ENCODE peak calls at places on chromosomes 1 and 21, in seven cellular contexts. One of them, this sample, is unnamed.

GRCh38 chr1:86516366-86516765 is 30.5 kb upstream of the CLCA4 start:
- DNase-seq in activated CD8-positive, alpha-beta T cell treated with anti-CD3 and anti-CD28 coated beads for 36 hours: no peak
- DNase-seq in GM23338: no peak
- DNase-seq in neural progenitor cell: no peak
- DNase-seq in cardiac fibroblast: no peak
- DNase-seq in IMR-90: no peak
- DNase-seq in astrocyte of the cerebellum: no peak
- DNase-seq in this sample: no peak

GRCh38 chr1:59156526-59157196 is 140.2 kb upstream of the FGGY start:
- DNase-seq in IMR-90: no peak
- DNase-seq in GM23338: peak; percentile 42
- DNase-seq in neural progenitor cell: peak; percentile 76
- DNase-seq in cardiac fibroblast: peak; percentile 61
- DNase-seq in astrocyte of the cerebellum: peak; percentile 76
- DNase-seq in activated CD8-positive, alpha-beta T cell treated with anti-CD3 and anti-CD28 coated beads for 36 hours: no peak
- DNase-seq in this sample: no peak

GRCh38 chr1:235749755-235750300 is 100.2 kb upstream of the GNG4 start:
- DNase-seq in GM23338: no peak
- DNase-seq in IMR-90: no peak
- DNase-seq in cardiac fibroblast: no peak
- DNase-seq in neural progenitor cell: no peak
- DNase-seq in astrocyte of the cerebellum: no peak
- DNase-seq in activated CD8-positive, alpha-beta T cell treated with anti-CD3 and anti-CD28 coated beads for 36 hours: no peak
- DNase-seq in this sample: no peak

GRCh38 chr1:110636149-110636935 is 30.2 kb upstream of the KCNA2 start:
- DNase-seq in neural progenitor cell: no peak
- DNase-seq in astrocyte of the cerebellum: no peak
- DNase-seq in IMR-90: no peak
- DNase-seq in GM23338: no peak
- DNase-seq in cardiac fibroblast: no peak
- DNase-seq in activated CD8-positive, alpha-beta T cell treated with anti-CD3 and anti-CD28 coated beads for 36 hours: peak; percentile 57
- DNase-seq in this sample: no peak

GRCh38 chr21:29265690-29266479 is 32.8 kb upstream of the BACH1 start:
- DNase-seq in cardiac fibroblast: no peak
- DNase-seq in astrocyte of the cerebellum: no peak
- DNase-seq in activated CD8-positive, alpha-beta T cell treated with anti-CD3 and anti-CD28 coated beads for 36 hours: peak; percentile 78
- DNase-seq in neural progenitor cell: no peak
- DNase-seq in GM23338: no peak
- DNase-seq in IMR-90: no peak
- DNase-seq in this sample: no peak

GRCh38 chr21:31848339-31848985 is 24.4 kb upstream of the HUNK start:
- DNase-seq in activated CD8-positive, alpha-beta T cell treated with anti-CD3 and anti-CD28 coated beads for 36 hours: no peak
- DNase-seq in neural progenitor cell: no peak
- DNase-seq in GM23338: no peak
- DNase-seq in IMR-90: no peak
- DNase-seq in astrocyte of the cerebellum: no peak
- DNase-seq in cardiac fibroblast: no peak
- DNase-seq in this sample: no peak

GRCh38 chr1:241357366-241358305 is 631 bp upstream of the RGS7 start:
- DNase-seq in GM23338: peak; percentile 18
- DNase-seq in cardiac fibroblast: peak; percentile 4
- DNase-seq in neural progenitor cell: peak; percentile 19
- DNase-seq in activated CD8-positive, alpha-beta T cell treated with anti-CD3 and anti-CD28 coated beads for 36 hours: no peak
- DNase-seq in astrocyte of the cerebellum: no peak
- DNase-seq in IMR-90: no peak
- DNase-seq in this sample: peak; percentile 9

GRCh38 chr1:31421404-31422040 is 8.5 kb downstream of the SERINC2 start:
- DNase-seq in cardiac fibroblast: peak; percentile 34
- DNase-seq in neural progenitor cell: peak; percentile 79
- DNase-seq in activated CD8-positive, alpha-beta T cell treated with anti-CD3 and anti-CD28 coated beads for 36 hours: peak; percentile 24
- DNase-seq in astrocyte of the cerebellum: no peak
- DNase-seq in IMR-90: peak; percentile 32
- DNase-seq in GM23338: peak; percentile 81
- DNase-seq in this sample: peak; percentile 51

GRCh38 chr1:110477041-110477440 is 26.1 kb downstream of the PROK1 start:
- DNase-seq in GM23338: no peak
- DNase-seq in neural progenitor cell: no peak
- DNase-seq in IMR-90: peak; percentile 87
- DNase-seq in astrocyte of the cerebellum: no peak
- DNase-seq in cardiac fibroblast: peak; percentile 29
- DNase-seq in activated CD8-positive, alpha-beta T cell treated with anti-CD3 and anti-CD28 coated beads for 36 hours: no peak
- DNase-seq in this sample: no peak

GRCh38 chr1:99852648-99853047 is 2.5 kb downstream of the AGL start:
- DNase-seq in astrocyte of the cerebellum: no peak
- DNase-seq in activated CD8-positive, alpha-beta T cell treated with anti-CD3 and anti-CD28 coated beads for 36 hours: no peak
- DNase-seq in neural progenitor cell: no peak
- DNase-seq in GM23338: no peak
- DNase-seq in cardiac fibroblast: peak; percentile 19
- DNase-seq in IMR-90: no peak
- DNase-seq in this sample: no peak

GRCh38 chr1:235430991-235431390 is 63.8 kb downstream of the TBCE start:
- DNase-seq in astrocyte of the cerebellum: no peak
- DNase-seq in activated CD8-positive, alpha-beta T cell treated with anti-CD3 and anti-CD28 coated beads for 36 hours: no peak
- DNase-seq in GM23338: no peak
- DNase-seq in cardiac fibroblast: peak; percentile 39
- DNase-seq in IMR-90: peak; percentile 56
- DNase-seq in neural progenitor cell: no peak
- DNase-seq in this sample: no peak

GRCh38 chr1:10530281-10530740 is 55.6 kb downstream of the PEX14 start:
- DNase-seq in activated CD8-positive, alpha-beta T cell treated with anti-CD3 and anti-CD28 coated beads for 36 hours: no peak
- DNase-seq in IMR-90: peak; percentile 79
- DNase-seq in GM23338: peak; percentile 91
- DNase-seq in astrocyte of the cerebellum: peak; percentile 40
- DNase-seq in cardiac fibroblast: peak; percentile 63
- DNase-seq in neural progenitor cell: peak; percentile 85
- DNase-seq in this sample: peak; percentile 78

DNA sequence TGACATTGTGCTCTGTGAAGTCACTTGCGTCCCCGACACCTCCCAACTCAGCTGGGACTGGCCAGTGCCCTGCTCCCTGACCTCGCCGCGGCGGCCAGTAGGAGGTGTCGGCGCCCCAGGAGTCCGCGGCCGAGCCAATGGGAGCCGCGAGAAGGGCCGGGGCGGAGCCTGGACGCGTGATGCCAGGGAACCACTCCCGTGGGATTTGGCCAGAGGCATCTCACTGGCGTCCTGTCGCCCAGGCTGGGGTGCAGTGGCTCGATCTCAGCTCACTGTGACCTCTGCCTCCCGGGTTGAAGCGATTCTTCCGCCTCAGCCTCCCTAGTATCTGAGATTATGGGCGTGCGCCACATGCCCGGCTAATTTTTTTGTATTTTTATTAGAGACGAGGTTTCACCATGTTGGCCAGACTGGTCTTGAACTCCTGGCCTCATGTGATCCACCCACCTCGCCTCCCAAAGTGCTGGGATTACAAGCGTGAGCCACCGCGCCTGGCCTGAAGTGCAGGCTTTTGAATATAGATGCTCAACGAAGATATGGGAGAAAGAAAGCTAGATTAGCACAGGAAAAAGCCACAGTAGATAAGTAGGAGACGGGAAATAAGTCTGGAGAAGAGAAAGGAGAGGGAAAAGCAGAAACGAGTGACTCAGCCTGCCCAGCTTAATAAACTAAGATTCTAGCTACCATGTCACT is 38.0 kb downstream of the ZBTB8OS start:
- DNase-seq in astrocyte of the cerebellum: peak; percentile 26
- DNase-seq in GM23338: peak; percentile 95
- DNase-seq in IMR-90: peak; percentile 51
- DNase-seq in neural progenitor cell: peak; percentile 91
- DNase-seq in cardiac fibroblast: peak; percentile 76
- DNase-seq in activated CD8-positive, alpha-beta T cell treated with anti-CD3 and anti-CD28 coated beads for 36 hours: peak; percentile 64
- DNase-seq in this sample: peak; percentile 82
- TF ChIP-seq CTCF in astrocyte of the cerebellum: no peak
- TF ChIP-seq CTCF in GM23338: peak; percentile 4
- TF ChIP-seq CTCF in IMR-90: no peak
- TF ChIP-seq CTCF in neural progenitor cell: no peak
- TF ChIP-seq CTCF in cardiac fibroblast: peak; percentile 27
- TF ChIP-seq CTCF in activated CD8-positive, alpha-beta T cell treated with anti-CD3 and anti-CD28 coated beads for 36 hours: peak; percentile 25
- TF ChIP-seq CTCF in this sample: no peak

DNA sequence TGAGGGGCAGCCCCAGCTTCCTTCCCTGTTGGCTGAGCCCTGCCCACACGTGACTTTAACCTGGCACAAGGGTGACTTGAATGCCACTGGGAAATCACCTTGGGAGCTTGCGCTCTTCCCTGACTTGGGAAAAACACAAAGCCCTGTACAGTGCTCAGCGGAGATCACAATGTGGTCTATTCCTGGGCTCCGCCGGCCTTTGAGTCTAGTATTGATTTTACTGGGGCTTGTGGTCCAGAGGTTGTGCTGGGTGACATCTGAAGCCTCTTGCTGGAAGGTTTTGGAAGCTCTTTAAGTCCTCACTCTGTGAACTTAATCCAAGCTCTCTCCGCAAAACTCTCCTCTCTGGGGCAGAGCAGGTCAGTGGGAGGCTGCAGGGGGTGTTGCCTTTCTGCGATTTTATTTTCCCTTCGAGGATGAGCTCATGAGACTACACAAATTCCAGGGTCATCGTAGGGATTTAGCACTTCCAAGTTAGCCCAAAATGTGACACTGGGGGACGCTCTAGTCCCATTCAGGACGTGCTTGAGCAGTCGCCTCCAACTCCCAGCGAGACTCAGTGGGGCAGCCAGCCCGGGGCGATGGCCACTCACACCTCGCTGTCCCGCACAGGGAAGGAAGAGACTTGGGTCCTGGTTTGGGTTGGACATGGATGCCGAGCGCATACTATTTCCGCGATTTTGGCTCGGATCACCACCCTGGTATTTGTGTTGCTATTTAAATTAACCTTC is 291.9 kb upstream of the AJAP1 start:
- DNase-seq in activated CD8-positive, alpha-beta T cell treated with anti-CD3 and anti-CD28 coated beads for 36 hours: no peak
- DNase-seq in cardiac fibroblast: no peak
- DNase-seq in neural progenitor cell: no peak
- DNase-seq in GM23338: no peak
- DNase-seq in astrocyte of the cerebellum: no peak
- DNase-seq in IMR-90: no peak
- DNase-seq in this sample: no peak
- TF ChIP-seq CTCF in activated CD8-positive, alpha-beta T cell treated with anti-CD3 and anti-CD28 coated beads for 36 hours: no peak
- TF ChIP-seq CTCF in cardiac fibroblast: no peak
- TF ChIP-seq CTCF in neural progenitor cell: no peak
- TF ChIP-seq CTCF in GM23338: no peak
- TF ChIP-seq CTCF in astrocyte of the cerebellum: no peak
- TF ChIP-seq CTCF in IMR-90: no peak
- TF ChIP-seq CTCF in this sample: no peak

GRCh38 chr1:17561252-17561558 is 21.7 kb downstream of the ARHGEF10L start:
- DNase-seq in IMR-90: no peak
- DNase-seq in neural progenitor cell: no peak
- DNase-seq in activated CD8-positive, alpha-beta T cell treated with anti-CD3 and anti-CD28 coated beads for 36 hours: no peak
- DNase-seq in cardiac fibroblast: no peak
- DNase-seq in astrocyte of the cerebellum: no peak
- DNase-seq in GM23338: no peak
- DNase-seq in this sample: no peak

GRCh38 chr1:17558541-17558940 is 19.0 kb downstream of the ARHGEF10L start:
- DNase-seq in IMR-90: no peak
- DNase-seq in activated CD8-positive, alpha-beta T cell treated with anti-CD3 and anti-CD28 coated beads for 36 hours: no peak
- DNase-seq in neural progenitor cell: no peak
- DNase-seq in cardiac fibroblast: no peak
- DNase-seq in GM23338: no peak
- DNase-seq in astrocyte of the cerebellum: no peak
- DNase-seq in this sample: no peak

GRCh38 chr1:17559618-17560419 is 20.3 kb downstream of the ARHGEF10L start:
- DNase-seq in GM23338: no peak
- DNase-seq in cardiac fibroblast: no peak
- DNase-seq in activated CD8-positive, alpha-beta T cell treated with anti-CD3 and anti-CD28 coated beads for 36 hours: no peak
- DNase-seq in IMR-90: no peak
- DNase-seq in astrocyte of the cerebellum: no peak
- DNase-seq in neural progenitor cell: no peak
- DNase-seq in this sample: no peak

GRCh38 chr1:17557986-17558385 is 18.5 kb downstream of the ARHGEF10L start:
- DNase-seq in astrocyte of the cerebellum: no peak
- DNase-seq in neural progenitor cell: no peak
- DNase-seq in cardiac fibroblast: no peak
- DNase-seq in IMR-90: no peak
- DNase-seq in GM23338: no peak
- DNase-seq in activated CD8-positive, alpha-beta T cell treated with anti-CD3 and anti-CD28 coated beads for 36 hours: no peak
- DNase-seq in this sample: no peak

DNA sequence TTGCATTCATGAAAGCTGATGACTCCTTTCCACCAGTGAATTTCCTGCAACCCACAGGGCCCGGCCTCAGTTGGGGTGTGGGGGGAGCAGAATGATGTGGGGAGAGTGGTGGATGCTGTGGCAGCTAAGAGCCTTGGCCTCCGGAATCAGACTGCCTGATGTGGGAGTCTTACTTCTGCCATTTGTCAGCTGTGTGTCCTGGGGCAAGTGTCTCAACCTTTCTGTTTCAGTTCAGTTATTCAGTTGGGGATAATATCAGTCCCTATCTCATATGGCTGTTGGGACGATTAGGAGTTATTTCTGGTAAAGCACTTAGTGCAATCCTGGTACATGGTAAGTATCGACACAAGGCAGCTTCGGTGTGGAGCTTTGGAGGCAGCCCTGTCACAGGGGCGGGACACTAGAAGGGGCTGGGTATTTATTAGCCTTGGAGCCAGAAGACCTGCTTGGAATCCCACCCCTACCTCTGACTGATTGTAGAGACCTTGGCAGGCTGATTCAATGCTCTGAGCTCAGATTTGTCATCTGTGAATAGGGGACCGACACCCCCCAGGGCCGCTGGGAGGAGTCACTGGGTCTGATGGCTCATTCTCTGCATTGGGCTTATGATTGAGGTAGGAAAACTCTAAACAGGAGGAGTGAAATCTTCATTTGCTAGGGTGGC is 19.6 kb downstream of the ARHGEF10L start:
- DNase-seq in neural progenitor cell: no peak
- DNase-seq in astrocyte of the cerebellum: no peak
- DNase-seq in GM23338: no peak
- DNase-seq in cardiac fibroblast: no peak
- DNase-seq in IMR-90: no peak
- DNase-seq in activated CD8-positive, alpha-beta T cell treated with anti-CD3 and anti-CD28 coated beads for 36 hours: no peak
- DNase-seq in this sample: no peak
- TF ChIP-seq CTCF in neural progenitor cell: no peak
- TF ChIP-seq CTCF in astrocyte of the cerebellum: no peak
- TF ChIP-seq CTCF in GM23338: no peak
- TF ChIP-seq CTCF in cardiac fibroblast: no peak
- TF ChIP-seq CTCF in IMR-90: no peak
- TF ChIP-seq CTCF in activated CD8-positive, alpha-beta T cell treated with anti-CD3 and anti-CD28 coated beads for 36 hours: no peak
- TF ChIP-seq CTCF in this sample: no peak

GRCh38 chr1:3432306-3432705 is 22.2 kb upstream of the ARHGEF16 start:
- DNase-seq in IMR-90: no peak
- DNase-seq in astrocyte of the cerebellum: no peak
- DNase-seq in GM23338: no peak
- DNase-seq in neural progenitor cell: no peak
- DNase-seq in activated CD8-positive, alpha-beta T cell treated with anti-CD3 and anti-CD28 coated beads for 36 hours: no peak
- DNase-seq in cardiac fibroblast: peak; percentile 11
- DNase-seq in this sample: no peak

GRCh38 chr1:3431686-3432085 is 22.8 kb upstream of the ARHGEF16 start:
- DNase-seq in activated CD8-positive, alpha-beta T cell treated with anti-CD3 and anti-CD28 coated beads for 36 hours: no peak
- DNase-seq in neural progenitor cell: no peak
- DNase-seq in cardiac fibroblast: no peak
- DNase-seq in GM23338: no peak
- DNase-seq in astrocyte of the cerebellum: no peak
- DNase-seq in IMR-90: no peak
- DNase-seq in this sample: no peak

GRCh38 chr1:3430820-3431219 is 23.6 kb upstream of the ARHGEF16 start:
- DNase-seq in cardiac fibroblast: no peak
- DNase-seq in neural progenitor cell: no peak
- DNase-seq in IMR-90: no peak
- DNase-seq in astrocyte of the cerebellum: no peak
- DNase-seq in GM23338: no peak
- DNase-seq in activated CD8-positive, alpha-beta T cell treated with anti-CD3 and anti-CD28 coated beads for 36 hours: no peak
- DNase-seq in this sample: no peak

GRCh38 chr1:3430406-3430805 is 24.1 kb upstream of the ARHGEF16 start:
- DNase-seq in neural progenitor cell: no peak
- DNase-seq in astrocyte of the cerebellum: no peak
- DNase-seq in IMR-90: no peak
- DNase-seq in activated CD8-positive, alpha-beta T cell treated with anti-CD3 and anti-CD28 coated beads for 36 hours: no peak
- DNase-seq in cardiac fibroblast: no peak
- DNase-seq in GM23338: no peak
- DNase-seq in this sample: no peak

GRCh38 chr1:3431266-3431665 is 23.2 kb upstream of the ARHGEF16 start:
- DNase-seq in astrocyte of the cerebellum: no peak
- DNase-seq in GM23338: peak; percentile 62
- DNase-seq in IMR-90: no peak
- DNase-seq in neural progenitor cell: peak; percentile 62
- DNase-seq in activated CD8-positive, alpha-beta T cell treated with anti-CD3 and anti-CD28 coated beads for 36 hours: no peak
- DNase-seq in cardiac fibroblast: no peak
- DNase-seq in this sample: peak; percentile 58
- TF ChIP-seq CTCF in astrocyte of the cerebellum: peak; percentile 36
- TF ChIP-seq CTCF in GM23338: peak; percentile 67
- TF ChIP-seq CTCF in IMR-90: peak; percentile 21
- TF ChIP-seq CTCF in neural progenitor cell: peak; percentile 64
- TF ChIP-seq CTCF in activated CD8-positive, alpha-beta T cell treated with anti-CD3 and anti-CD28 coated beads for 36 hours: no peak
- TF ChIP-seq CTCF in cardiac fibroblast: peak; percentile 24
- TF ChIP-seq CTCF in this sample: peak; percentile 60